ENCODE peak calls at places on chromosomes 3 and 15, in eight cellular contexts. E is transverse colon, V is GM12878, Z is testis, B is adrenal gland, C is foreskin fibroblast, R is mucosa of descending colon, T is tibial nerve. O is an unnamed sample.

GRCh38 chr3:156620901-156621300 is 53.5 kb upstream of the TIPARP start:
- DNase-seq in T (no peak), C (no peak), Z (no peak), R (no peak), V (no peak), B (no peak), E (no peak), O (no peak)

GRCh38 chr3:61725851-61726333 is 164.5 kb downstream of the PTPRG start:
- DNase-seq in C (peak), B (peak), Z (no peak), T (no peak), R (no peak), E (no peak), V (no peak), O (no peak)

GRCh38 chr15:96574766-96575165 is 244.3 kb downstream of the NR2F2 start:
- DNase-seq in V (no peak), T (no peak), B (no peak), C (no peak), Z (no peak), E (no peak), R (no peak), O (no peak)

GRCh38 chr3:189838291-189838690 is 207.1 kb downstream of the TP63 start:
- DNase-seq in V (no peak), E (no peak), Z (no peak), R (no peak), T (no peak), C (no peak), B (no peak), O (no peak)

GRCh38 chr3:25843332-25843731 is 53.4 kb downstream of the OXSM start:
- DNase-seq in E (no peak), T (no peak), V (no peak), R (no peak), Z (no peak), B (no peak), C (no peak), O (no peak)

GRCh38 chr15:40241305-40242215 is 2.7 kb downstream of the PAK6 start:
- DNase-seq in Z (no peak), V (no peak), B (no peak), C (no peak), T (no peak), R (no peak), E (no peak), O (no peak)

GRCh38 chr15:68334661-68335124 is 57.1 kb downstream of the FEM1B start:
- DNase-seq in C (no peak), Z (no peak), E (no peak), R (no peak), T (no peak), V (no peak), B (peak), O (no peak)

GRCh38 chr3:196604548-196604947 is 34.9 kb upstream of the NRROS start:
- DNase-seq in R (no peak), C (no peak), V (no peak), B (no peak), E (peak), Z (no peak), T (no peak), O (peak)

GRCh38 chr3:138881233-138881632 is 46.5 kb upstream of the PIK3CB start:
- DNase-seq in Z (no peak), E (peak), C (no peak), B (no peak), R (no peak), V (no peak), T (no peak), O (no peak)

GRCh38 chr3:126354776-126355175 is 2.4 kb downstream of the KLF15 start:
- DNase-seq in V (no peak), B (no peak), C (no peak), Z (no peak), E (no peak), R (peak), T (peak), O (no peak)

GRCh38 chr3:39124876-39125836 is 17.7 kb downstream of the TTC21A start:
- DNase-seq in T (no peak), Z (no peak), B (no peak), C (no peak), E (peak), V (no peak), R (no peak), O (no peak)

GRCh38 chr15:35305031-35305555 is 220.0 kb upstream of the NANOGP8 start:
- DNase-seq in B (no peak), T (no peak), E (no peak), R (no peak), Z (no peak), C (no peak), V (no peak), O (no peak)

GRCh38 chr3:109355625-109356441 is 18.5 kb upstream of the DPPA4 start:
- DNase-seq in E (no peak), B (no peak), V (no peak), C (no peak), R (no peak), Z (no peak), T (no peak), O (no peak)

GRCh38 chr15:66023322-66023972 is 154.2 kb downstream of the RAB11A start:
- DNase-seq in C (no peak), R (no peak), Z (no peak), E (no peak), B (no peak), V (no peak), T (no peak), O (no peak)

GRCh38 chr15:58346361-58346760 is 85.4 kb upstream of the LIPC start:
- DNase-seq in Z (no peak), C (peak), E (no peak), T (no peak), B (no peak), V (no peak), R (no peak), O (no peak)

GRCh38 chr3:120192159-120192558 is 92.9 kb downstream of the GPR156 start:
- DNase-seq in C (no peak), Z (no peak), V (no peak), R (no peak), T (no peak), E (no peak), B (no peak), O (no peak)

GRCh38 chr3:82462977-82463376 is 701.5 kb upstream of the GBE1 start:
- DNase-seq in Z (no peak), R (no peak), B (no peak), C (no peak), V (no peak), T (no peak), E (no peak), O (no peak)

GRCh38 chr3:39962566-39962965 is 153.2 kb downstream of the MYRIP start:
- DNase-seq in B (no peak), C (peak), V (no peak), E (no peak), T (no peak), R (no peak), Z (peak), O (no peak)

GRCh38 chr15:93865610-93866009 is 365.8 kb upstream of the MCTP2 start:
- DNase-seq in T (no peak), B (no peak), C (no peak), E (no peak), Z (no peak), R (no peak), V (no peak), O (no peak)

GRCh38 chr3:162719684-162720341 is 1223.2 kb downstream of the OTOL1 start:
- DNase-seq in E (no peak), C (peak), Z (no peak), R (no peak), B (no peak), T (no peak), V (no peak), O (no peak)

GRCh38 chr3:26281284-26281977 is 341.1 kb upstream of the LRRC3B start:
- DNase-seq in R (no peak), E (no peak), B (no peak), Z (no peak), C (no peak), V (no peak), T (no peak), O (no peak)

GRCh38 chr3:73405853-73406252 is 218.9 kb downstream of the PDZRN3 start:
- DNase-seq in E (no peak), Z (no peak), T (no peak), B (no peak), C (peak), V (no peak), R (no peak), O (no peak)

GRCh38 chr15:89419370-89419984 is 76.9 kb downstream of the RHCG start:
- DNase-seq in R (no peak), E (no peak), T (no peak), C (no peak), B (peak), Z (peak), V (no peak), O (no peak)

GRCh38 chr3:183822631-183823030 is 2.7 kb downstream of the MAP6D1 start:
- DNase-seq in Z (no peak), E (no peak), V (no peak), C (no peak), B (no peak), R (no peak), T (no peak), O (no peak)

GRCh38 chr3:114649331-114649730 is 355.5 kb downstream of the TIGIT start:
- DNase-seq in B (no peak), C (peak), R (no peak), V (no peak), T (no peak), E (no peak), Z (no peak), O (no peak)

GRCh38 chr15:50968353-50968752 is 59.9 kb downstream of the AP4E1 start:
- DNase-seq in E (no peak), T (no peak), V (no peak), B (no peak), C (peak), Z (no peak), R (no peak), O (no peak)

GRCh38 chr3:35784162-35784561 is 144.8 kb downstream of the ARPP21 start:
- DNase-seq in E (no peak), Z (no peak), B (no peak), V (no peak), R (no peak), C (no peak), T (no peak), O (no peak)

GRCh38 chr3:182925330-182925943 is 54.9 kb downstream of the DCUN1D1 start:
- DNase-seq in R (no peak), V (peak), C (peak), T (no peak), E (peak), Z (no peak), B (peak), O (peak)

GRCh38 chr3:180987344-180987743 is 2.2 kb downstream of the DNAJC19 start:
- DNase-seq in V (no peak), C (no peak), Z (no peak), B (no peak), T (no peak), E (no peak), R (no peak), O (no peak)
- H3K4me3 ChIP-seq in V (no peak), C (no peak), Z (no peak), B (no peak), T (no peak), E (no peak), R (no peak), O (no peak)

DNA sequence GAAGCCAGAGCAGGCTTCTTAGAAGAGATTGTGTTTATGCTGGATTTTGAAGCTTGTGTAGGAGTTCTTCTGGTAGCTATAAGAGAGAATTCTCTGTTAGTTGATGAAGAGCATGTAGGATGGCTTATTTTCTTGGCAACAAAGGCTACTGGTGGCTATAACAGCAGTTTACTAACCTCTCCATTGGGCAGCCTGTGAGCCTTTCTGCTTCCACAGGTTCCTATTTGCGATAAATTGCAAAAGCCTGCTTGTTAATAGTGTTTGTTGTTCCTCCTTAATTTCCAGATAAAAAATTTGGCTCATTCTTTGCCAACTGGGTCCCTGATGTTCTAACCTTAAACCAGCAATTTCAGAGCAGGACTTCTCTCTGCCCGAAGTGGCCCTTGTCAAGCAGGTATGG is 290.6 kb upstream of the TRIM42 start:
- DNase-seq in E (no peak), Z (no peak), B (no peak), T (no peak), R (no peak), C (no peak), V (no peak), O (no peak)
- TF ChIP-seq CTCF in E (no peak), Z (no peak), B (no peak), T (no peak), R (no peak), C (no peak), V (no peak), O (no peak)

DNA sequence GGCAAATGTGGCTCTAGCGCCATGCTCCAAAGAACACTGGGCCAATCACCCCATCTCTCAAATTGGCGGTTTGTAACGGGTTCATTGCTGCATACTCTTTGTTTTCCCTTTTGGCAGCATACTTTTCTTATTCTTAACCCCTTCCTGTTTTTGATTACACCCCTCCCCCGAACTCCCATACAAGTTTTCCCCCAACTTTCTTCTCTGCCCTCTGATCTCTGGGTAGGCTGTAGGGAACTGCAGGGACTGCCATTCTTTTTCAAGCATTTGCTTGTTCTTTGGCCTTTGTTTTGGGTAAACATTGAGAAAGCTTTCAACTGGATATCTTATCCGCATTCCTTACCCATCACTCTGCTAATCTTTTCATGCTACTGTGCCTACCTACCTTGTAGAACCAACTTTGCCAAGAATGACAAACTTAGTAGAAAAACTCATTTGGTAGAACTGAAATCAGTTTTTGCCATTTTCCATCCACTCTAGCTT is 1.6 kb downstream of the PPM1L start:
- DNase-seq in V (no peak), T (no peak), E (no peak), C (no peak), R (no peak), Z (no peak), B (no peak), O (no peak)
- H3K4me3 ChIP-seq in V (no peak), T (peak), E (peak), C (no peak), R (no peak), Z (peak), B (no peak), O (no peak)

DNA sequence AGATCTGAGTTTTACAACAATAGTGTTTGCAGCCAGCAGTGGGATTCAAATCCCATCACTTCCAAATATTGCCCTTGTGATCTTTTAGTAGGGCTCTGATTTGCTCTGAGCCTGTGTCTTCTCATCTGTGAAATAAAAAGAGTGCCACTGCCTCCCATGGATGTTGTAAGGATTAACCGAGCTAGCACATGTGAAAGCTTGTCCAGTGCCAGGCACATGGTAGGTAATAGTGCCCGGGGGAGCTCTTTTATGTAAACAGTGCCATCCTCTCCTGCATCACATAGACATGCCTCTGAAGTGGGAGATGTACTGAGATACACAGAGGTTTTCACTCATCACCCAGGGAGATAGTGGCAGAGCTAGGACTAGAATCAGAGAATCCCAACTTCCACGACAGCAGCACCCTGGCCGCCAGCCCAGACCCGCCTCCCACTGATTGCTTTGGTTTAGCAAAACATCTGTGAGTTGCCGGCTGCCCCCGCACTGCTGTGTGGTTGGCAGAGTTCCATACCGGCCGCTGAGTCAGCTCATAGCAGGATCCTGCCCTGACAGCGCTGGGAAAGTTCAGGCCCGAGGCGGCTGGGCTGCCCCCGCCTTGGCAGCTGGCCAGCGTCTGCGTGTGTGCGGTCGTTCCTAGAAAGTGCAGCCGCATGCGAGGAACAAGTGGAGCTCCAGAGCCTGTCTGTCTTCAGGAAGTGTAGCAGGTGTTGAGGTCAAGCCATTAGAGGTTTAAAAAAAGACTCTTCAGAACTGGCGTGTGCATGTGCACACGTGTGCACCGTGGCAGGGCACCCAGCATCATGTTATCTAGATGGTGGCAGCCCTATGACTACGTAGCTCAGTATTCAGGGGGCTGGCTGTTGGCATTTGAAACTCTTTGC is 5.0 kb downstream of the ARID3B start:
- DNase-seq in C (peak), V (peak), T (peak), R (peak), E (peak), Z (peak), B (peak), O (peak)
- TF ChIP-seq CTCF in C (no peak), V (no peak), T (no peak), R (no peak), E (no peak), Z (no peak), B (peak), O (no peak)

GRCh38 chr15:48191574-48192225 is at the start of gene CTXN2:
- DNase-seq in C (no peak), Z (no peak), R (no peak), V (no peak), E (peak), B (no peak), T (no peak), O (no peak)
- H3K4me3 ChIP-seq in C (no peak), Z (no peak), R (no peak), V (no peak), E (peak), B (no peak), T (no peak), O (no peak)

GRCh38 chr15:92384391-92384790 is 9.3 kb upstream of the ST8SIA2 start:
- DNase-seq in R (no peak), T (no peak), B (no peak), Z (no peak), E (no peak), C (no peak), V (no peak), O (no peak)

GRCh38 chr15:92385096-92385495 is 8.6 kb upstream of the ST8SIA2 start:
- DNase-seq in B (no peak), Z (no peak), C (no peak), E (no peak), V (no peak), T (no peak), R (no peak), O (no peak)

GRCh38 chr15:92383528-92384326 is 10.0 kb upstream of the ST8SIA2 start:
- DNase-seq in C (no peak), V (no peak), Z (peak), R (no peak), B (no peak), E (no peak), T (no peak), O (peak)
- TF ChIP-seq CTCF in C (peak), V (peak), Z (peak), R (peak), B (peak), E (no peak), T (peak), O (peak)

GRCh38 chr3:170947018-170947769 is 38.8 kb upstream of the EIF5A2 start:
- DNase-seq in Z (no peak), T (no peak), E (no peak), C (no peak), B (no peak), R (no peak), V (no peak), O (no peak)

GRCh38 chr3:170953736-170954135 is 45.3 kb upstream of the EIF5A2 start:
- DNase-seq in R (no peak), V (no peak), C (no peak), B (no peak), T (no peak), E (no peak), Z (no peak), O (no peak)

GRCh38 chr3:170953229-170953628 is 44.8 kb upstream of the EIF5A2 start:
- DNase-seq in Z (no peak), E (no peak), B (no peak), V (no peak), C (no peak), T (no peak), R (no peak), O (no peak)

DNA sequence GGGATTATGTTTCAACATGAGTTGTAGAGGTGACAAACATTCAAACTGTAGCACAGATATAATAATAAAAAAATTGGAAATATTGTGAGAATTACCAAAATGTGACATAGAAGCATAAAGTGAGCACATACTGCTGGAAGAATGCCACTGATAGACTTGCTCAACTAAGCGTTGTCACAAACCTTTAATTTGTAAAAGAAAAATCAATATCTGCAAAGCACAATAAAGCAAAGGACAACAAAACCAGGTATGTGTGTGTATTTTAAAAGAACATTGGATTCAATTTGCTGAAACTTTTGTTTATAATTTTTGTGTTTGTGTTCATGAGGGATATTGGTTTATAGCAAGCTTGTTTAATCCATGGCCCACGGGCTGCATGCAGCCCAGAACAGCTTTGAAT is 40.8 kb upstream of the EIF5A2 start:
- DNase-seq in T (no peak), C (no peak), E (no peak), V (no peak), Z (no peak), B (no peak), R (no peak), O (no peak)
- H3K4me3 ChIP-seq in T (no peak), C (no peak), E (no peak), V (no peak), Z (no peak), B (no peak), R (no peak), O (no peak)

GRCh38 chr3:141235661-141236171 is 4.1 kb downstream of the PXYLP1 start:
- DNase-seq in C (no peak), T (no peak), V (no peak), E (peak), Z (no peak), B (no peak), R (no peak), O (no peak)
- TF ChIP-seq CTCF in C (no peak), T (no peak), V (no peak), E (no peak), Z (no peak), B (no peak), R (no peak), O (no peak)

GRCh38 chr3:30642715-30643361 is 36.4 kb downstream of the TGFBR2 start:
- DNase-seq in B (no peak), R (no peak), E (no peak), C (no peak), T (no peak), V (no peak), Z (no peak), O (no peak)
- H3K4me3 ChIP-seq in B (no peak), R (no peak), E (no peak), C (no peak), T (no peak), V (no peak), Z (no peak), O (no peak)

DNA sequence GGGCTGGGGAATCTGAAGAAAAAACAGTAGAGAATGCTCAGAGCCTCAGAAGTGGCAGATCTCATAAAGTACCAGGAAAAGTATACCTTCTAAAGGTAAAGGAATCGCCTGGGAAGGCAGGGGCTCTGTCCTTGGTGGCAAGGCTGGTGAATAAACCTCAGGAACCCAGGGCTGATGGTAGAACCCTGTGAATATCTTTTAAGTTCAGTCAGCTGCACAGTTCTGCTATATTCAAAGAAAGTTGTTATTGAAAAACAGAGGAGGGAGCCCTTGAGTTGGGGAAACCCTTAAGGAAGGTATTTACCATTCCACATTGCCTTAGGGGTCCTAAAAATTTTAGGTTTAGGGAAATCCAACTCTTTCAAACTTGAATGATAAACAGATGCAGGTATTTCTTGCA is 31.2 kb downstream of the ZPLD1 start:
- DNase-seq in V (no peak), Z (no peak), E (no peak), C (no peak), B (no peak), T (no peak), R (no peak), O (no peak)
- TF ChIP-seq CTCF in V (no peak), Z (no peak), E (no peak), C (no peak), B (no peak), T (no peak), R (no peak), O (no peak)

O was measured in GM12864.